ENCODE peak calls at places on chromosomes 3 and 15, in six cellular contexts. One of them, this sample, is unnamed.

GRCh38 chr15:68387288-68388143 is 44.4 kb downstream of the ITGA11 start:
- DNase-seq in H54: no peak
- DNase-seq in lung: no peak
- DNase-seq in T-cell: no peak
- DNase-seq in head of caudate nucleus: no peak
- DNase-seq in mucosa of descending colon: no peak
- DNase-seq in this sample: no peak

GRCh38 chr3:38404286-38404685 is 49.4 kb upstream of the ACVR2B start:
- DNase-seq in mucosa of descending colon: no peak
- DNase-seq in lung: no peak
- DNase-seq in head of caudate nucleus: no peak
- DNase-seq in T-cell: no peak
- DNase-seq in H54: peak
- DNase-seq in this sample: no peak

GRCh38 chr15:99148851-99149276 is 44.0 kb downstream of the SYNM start:
- DNase-seq in mucosa of descending colon: no peak
- DNase-seq in T-cell: no peak
- DNase-seq in H54: no peak
- DNase-seq in head of caudate nucleus: no peak
- DNase-seq in lung: no peak
- DNase-seq in this sample: no peak

GRCh38 chr15:50549326-50549725 is 2.9 kb upstream of the USP50 start:
- DNase-seq in H54: no peak
- DNase-seq in head of caudate nucleus: no peak
- DNase-seq in mucosa of descending colon: no peak
- DNase-seq in T-cell: no peak
- DNase-seq in lung: no peak
- DNase-seq in this sample: no peak

GRCh38 chr15:44812029-44812517 is 75.7 kb downstream of the TRIM69 start:
- DNase-seq in mucosa of descending colon: peak
- DNase-seq in lung: no peak
- DNase-seq in H54: no peak
- DNase-seq in head of caudate nucleus: no peak
- DNase-seq in T-cell: no peak
- DNase-seq in this sample: no peak

GRCh38 chr3:58242340-58242739 is 4.7 kb downstream of the ABHD6 start:
- DNase-seq in H54: no peak
- DNase-seq in T-cell: no peak
- DNase-seq in lung: no peak
- DNase-seq in mucosa of descending colon: no peak
- DNase-seq in head of caudate nucleus: no peak
- DNase-seq in this sample: no peak

GRCh38 chr3:46923559-46924350 is 46.2 kb downstream of the PTH1R start:
- DNase-seq in H54: no peak
- DNase-seq in lung: no peak
- DNase-seq in mucosa of descending colon: peak
- DNase-seq in head of caudate nucleus: peak
- DNase-seq in T-cell: peak
- DNase-seq in this sample: no peak

GRCh38 chr15:59632714-59633113 is 21.1 kb downstream of the GCNT3 start:
- DNase-seq in mucosa of descending colon: no peak
- DNase-seq in H54: peak
- DNase-seq in head of caudate nucleus: no peak
- DNase-seq in T-cell: no peak
- DNase-seq in lung: no peak
- DNase-seq in this sample: no peak

GRCh38 chr15:48897144-48897814 is 19.3 kb downstream of the EID1 start:
- DNase-seq in H54: no peak
- DNase-seq in mucosa of descending colon: no peak
- DNase-seq in lung: no peak
- DNase-seq in head of caudate nucleus: peak
- DNase-seq in T-cell: no peak
- DNase-seq in this sample: no peak

GRCh38 chr15:41599061-41599460 is 40.0 kb downstream of the TYRO3 start:
- DNase-seq in T-cell: no peak
- DNase-seq in lung: no peak
- DNase-seq in mucosa of descending colon: no peak
- DNase-seq in H54: no peak
- DNase-seq in head of caudate nucleus: no peak
- DNase-seq in this sample: no peak